ENCODE peak calls at places on chromosomes 4 and X, in ten cellular contexts. B, R, A, O, Z, F, V, S, N and J are unnamed samples.

GRCh38 chr4:110516106-110516922 is 40.4 kb downstream of the ENPEP start:
- DNase-seq in B (peak; percentile 75), R (peak; percentile 76), A (peak; percentile 64), O (peak; percentile 69), Z (peak; percentile 79), F (peak; percentile 78), V (peak; percentile 81), S (peak; percentile 79), N (peak; percentile 74), J (peak; percentile 61)

GRCh38 chr4:184090571-184090970 is 127.1 kb downstream of the ENPP6 start:
- DNase-seq in B (no peak), R (no peak), A (no peak), O (no peak), Z (no peak), F (no peak), V (no peak), S (no peak), N (no peak), J (no peak)

GRCh38 chr4:15714616-15715015 is 11.8 kb downstream of the BST1 start:
- DNase-seq in B (peak; percentile 65), R (no peak), A (peak; percentile 31), O (peak; percentile 61), Z (no peak), F (no peak), V (peak; percentile 67), S (no peak), N (peak; percentile 48), J (no peak)

GRCh38 chrX:140317462-140317861 is 187.4 kb downstream of the SOX3 start:
- DNase-seq in B (no peak), R (no peak), A (no peak), O (no peak), Z (no peak), F (no peak), V (no peak), S (no peak), N (no peak), J (no peak)

GRCh38 chr4:185396724-185397402 is at the start of gene ANKRD37:
- DNase-seq in B (peak; percentile 41), R (no peak), A (peak; percentile 19), O (peak; percentile 53), Z (peak; percentile 63), F (peak; percentile 48), V (peak; percentile 66), S (no peak), N (peak; percentile 53), J (no peak)

GRCh38 chr4:3212391-3213100 is 36.4 kb upstream of the MSANTD1 start:
- DNase-seq in B (no peak), R (no peak), A (no peak), O (no peak), Z (no peak), F (no peak), V (no peak), S (no peak), N (no peak), J (no peak)

GRCh38 chr4:37549003-37549402 is 137.2 kb downstream of the RELL1 start:
- DNase-seq in B (peak; percentile 95), R (no peak), A (peak; percentile 78), O (no peak), Z (no peak), F (peak; percentile 91), V (no peak), S (no peak), N (peak; percentile 94), J (no peak)

GRCh38 chrX:65587616-65588526 is 53.3 kb upstream of the LAS1L start:
- DNase-seq in B (peak; percentile 86), R (no peak), A (peak; percentile 78), O (peak; percentile 89), Z (peak; percentile 72), F (peak; percentile 74), V (peak; percentile 84), S (no peak), N (peak; percentile 80), J (no peak)

GRCh38 chr4:40212674-40213504 is 16.1 kb downstream of the RHOH start:
- DNase-seq in B (no peak), R (no peak), A (peak; percentile 51), O (peak; percentile 50), Z (no peak), F (no peak), V (no peak), S (no peak), N (no peak), J (no peak)

GRCh38 chrX:667360-667759 is 36.8 kb downstream of the SHOX start:
- DNase-seq in B (no peak), R (no peak), A (no peak), O (peak; percentile 24), Z (no peak), F (no peak), V (no peak), S (no peak), N (no peak), J (no peak)

GRCh38 chr4:90718926-90719325 is 591.7 kb downstream of the CCSER1 start:
- DNase-seq in B (no peak), R (no peak), A (no peak), O (no peak), Z (no peak), F (no peak), V (no peak), S (no peak), N (no peak), J (no peak)

GRCh38 chrX:133434197-133434820 is 19.0 kb upstream of the GPC4 start:
- DNase-seq in B (no peak), R (no peak), A (no peak), O (no peak), Z (no peak), F (no peak), V (no peak), S (no peak), N (no peak), J (no peak)

GRCh38 chrX:3788494-3789233 is 75.2 kb upstream of the PRKX start:
- DNase-seq in B (no peak), R (no peak), A (no peak), O (no peak), Z (no peak), F (no peak), V (no peak), S (no peak), N (no peak), J (peak; percentile 23)

GRCh38 chr4:177546745-177547144 is 104.5 kb upstream of the AGA start:
- DNase-seq in B (peak; percentile 23), R (no peak), A (peak; percentile 12), O (peak; percentile 10), Z (no peak), F (peak; percentile 21), V (no peak), S (no peak), N (peak; percentile 14), J (no peak)

DNA sequence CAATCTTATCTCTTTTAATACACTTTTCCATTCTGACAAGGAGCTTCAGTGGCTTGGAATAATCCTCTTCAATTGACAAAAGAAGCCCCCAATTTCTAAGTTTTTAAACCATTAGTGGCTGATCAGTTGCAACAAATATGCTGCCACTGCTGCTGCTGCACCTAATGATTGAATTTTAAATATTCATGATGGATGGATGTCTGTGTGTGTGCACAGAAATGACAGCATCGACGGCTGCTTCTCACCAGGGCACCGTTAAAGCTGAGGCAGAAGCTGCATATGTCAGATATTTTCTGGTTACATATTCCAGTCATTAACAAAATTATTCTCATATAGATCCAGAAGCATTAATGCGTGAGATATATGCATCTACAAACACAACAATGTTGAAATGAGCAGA is 182.4 kb downstream of the MGST2 start:
- DNase-seq in B (no peak), R (no peak), A (no peak), O (no peak), Z (no peak), F (no peak), V (no peak), S (no peak), N (no peak), J (no peak)
- H3K4me3 ChIP-seq in B (no peak overlapping the region), R (no peak overlapping the region), A (no peak overlapping the region), O (no peak overlapping the region), Z (no peak overlapping the region), F (no peak overlapping the region), V (no peak overlapping the region), S (no peak overlapping the region), N (no peak overlapping the region), J (no peak overlapping the region)

GRCh38 chrX:104695593-104695992 is 129.6 kb downstream of the IL1RAPL2 start:
- DNase-seq in B (no peak), R (no peak), A (no peak), O (no peak), Z (no peak), F (no peak), V (no peak), S (peak; percentile 8), N (no peak), J (no peak)

GRCh38 chrX:104697264-104697663 is 131.3 kb downstream of the IL1RAPL2 start:
- DNase-seq in B (no peak), R (no peak), A (peak; percentile 13), O (no peak), Z (no peak), F (no peak), V (no peak), S (peak; percentile 3), N (no peak), J (no peak)

DNA sequence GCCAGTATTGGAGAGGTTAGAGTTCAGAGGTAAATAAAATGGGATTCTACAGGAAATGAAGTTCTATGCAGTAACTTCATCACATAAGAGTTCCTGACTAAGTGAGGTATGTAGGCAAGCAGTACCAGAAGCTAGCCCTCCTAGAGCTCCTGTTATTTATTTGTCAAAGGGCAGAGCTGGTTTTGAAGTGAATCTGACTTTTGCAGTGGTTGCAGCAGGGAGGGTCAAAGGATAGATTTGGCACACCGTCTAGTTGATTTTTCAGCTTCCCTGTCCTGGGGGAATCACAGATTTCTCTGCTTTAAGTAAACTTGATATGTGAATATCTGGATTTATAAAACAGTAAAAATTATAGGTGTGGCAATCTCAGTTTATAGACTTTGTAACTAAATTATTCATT is 130.7 kb downstream of the IL1RAPL2 start:
- DNase-seq in B (no peak), R (no peak), A (no peak), O (no peak), Z (no peak), F (no peak), V (no peak), S (no peak), N (no peak), J (no peak)
- H3K4me3 ChIP-seq in B (no peak overlapping the region), R (no peak overlapping the region), A (no peak overlapping the region), O (no peak overlapping the region), Z (no peak overlapping the region), F (no peak overlapping the region), V (no peak overlapping the region), S (no peak overlapping the region), N (no peak overlapping the region), J (no peak overlapping the region)

GRCh38 chr4:174215055-174215454 is 68.4 kb downstream of the FBXO8 start:
- DNase-seq in B (no peak), R (no peak), A (no peak), O (no peak), Z (no peak), F (no peak), V (no peak), S (no peak), N (no peak), J (no peak)
- H3K4me3 ChIP-seq in B (no peak overlapping the region), R (no peak overlapping the region), A (no peak overlapping the region), O (no peak overlapping the region), Z (no peak overlapping the region), F (no peak overlapping the region), V (peak overlapping the region; percentile 42), S (no peak overlapping the region), N (no peak overlapping the region), J (no peak overlapping the region)

DNA sequence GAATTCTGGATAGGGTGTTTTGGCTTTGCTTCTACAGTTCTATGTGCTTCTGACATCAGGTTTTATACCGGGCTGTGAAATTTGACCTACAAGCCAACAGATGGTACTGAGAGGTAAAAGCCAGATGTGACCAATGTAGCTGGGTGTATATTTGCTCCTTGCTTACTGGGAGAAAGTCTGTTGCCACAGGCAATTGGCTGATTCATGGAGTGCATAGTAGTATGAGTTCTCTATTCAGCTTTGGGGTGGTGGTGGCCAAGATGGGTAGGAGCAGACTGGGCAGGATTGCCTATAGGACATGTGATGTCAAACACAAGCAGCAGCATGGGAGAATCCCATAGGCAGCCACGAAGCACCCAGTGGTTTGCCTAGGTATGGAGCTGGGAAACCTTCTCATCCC is 1827.0 kb downstream of the C4orf33 start:
- DNase-seq in B (no peak), R (no peak), A (no peak), O (no peak), Z (no peak), F (no peak), V (no peak), S (no peak), N (no peak), J (no peak)
- H3K4me3 ChIP-seq in B (no peak overlapping the region), R (no peak overlapping the region), A (no peak overlapping the region), O (no peak overlapping the region), Z (no peak overlapping the region), F (no peak overlapping the region), V (no peak overlapping the region), S (no peak overlapping the region), N (no peak overlapping the region), J (no peak overlapping the region)